ENCODE peak calls at places on chromosomes 12 and 14, in six cellular contexts. W is stimulated activated CD8-positive, alpha-beta memory T cell treated with anti-CD3 and anti-CD28 coated beads, Interleukin-15, amount 100 ng/mL, for 4 hours; X is fibroblast of the aortic adventitia; K is dorsolateral prefrontal cortex; V is NCI-H1092; R is activated CD4-positive, alpha-beta T cell treated with anti-CD3 and anti-CD28 coated beads, Interleukin-2, amount 50 U/mL, for 1 hour. U is an unnamed sample.
A peak's percentile ranks its signal among the peaks of the same experiment; 100 is the strongest.

GRCh38 chr12:9786726-9787339 is 26.1 kb upstream of the CD69 start:
- DNase-seq in W (no peak), X (no peak), K (no peak), V (no peak), R (no peak), U (no peak)

GRCh38 chr12:50249464-50250229 is 33.7 kb downstream of the LIMA1 start:
- DNase-seq in W (no peak), X (peak; percentile 38), K (no peak), V (no peak), R (no peak), U (no peak)

GRCh38 chr12:80320121-80320678 is 123.8 kb upstream of the PTPRQ start:
- DNase-seq in W (no peak), X (no peak), K (no peak), V (no peak), R (no peak), U (no peak)

GRCh38 chr12:53860426-53861223 is 78.0 kb upstream of the HOXC13 start:
- DNase-seq in W (no peak), X (peak; percentile 16), K (no peak), V (no peak), R (no peak), U (no peak)

GRCh38 chr14:54577494-54577893 is 10.6 kb downstream of the SAMD4A start:
- DNase-seq in W (no peak), X (no peak), K (no peak), V (no peak), R (no peak), U (no peak)

GRCh38 chr12:71476513-71476912 is 36.9 kb downstream of the LGR5 start:
- DNase-seq in W (no peak), X (peak; percentile 88), K (no peak), V (no peak), R (no peak), U (no peak)

GRCh38 chr12:70733385-70733784 is 96.2 kb upstream of the PTPRB start:
- DNase-seq in W (no peak), X (peak; percentile 88), K (no peak), V (peak; percentile 64), R (no peak), U (no peak)

GRCh38 chr14:100780246-100780645 is 45.7 kb upstream of the MEG3 start:
- DNase-seq in W (no peak), X (no peak), K (peak; percentile 6), V (no peak), R (no peak), U (no peak)

GRCh38 chr14:103727313-103728000 is 11.8 kb downstream of the ZFYVE21 start:
- DNase-seq in W (no peak), X (no peak), K (peak; percentile 67), V (no peak), R (no peak), U (no peak)

GRCh38 chr12:47276253-47277070 is 196.7 kb upstream of the AMIGO2 start:
- DNase-seq in W (no peak), X (no peak), K (no peak), V (no peak), R (peak; percentile 42), U (peak; percentile 77)

GRCh38 chr12:57003395-57003794 is 3.0 kb downstream of the ZBTB39 start:
- DNase-seq in W (no peak), X (no peak), K (no peak), V (no peak), R (no peak), U (no peak)

GRCh38 chr12:31507966-31508365 is 83.0 kb downstream of the DENND5B start:
- DNase-seq in W (no peak), X (peak; percentile 56), K (no peak), V (no peak), R (no peak), U (no peak)

U was measured in CD8-positive, alpha-beta T cell.